ENCODE peak calls at places on chromosomes 12 and 14, in nine cellular contexts. One of them, this sample, is unnamed.

GRCh38 chr14:86038401-86038985 is 508.5 kb downstream of the FLRT2 start:
- DNase-seq in HCT116: no peak
- DNase-seq in trophoblast cell: peak; percentile 36
- DNase-seq in CD8-positive, alpha-beta memory T cell: peak; percentile 3
- DNase-seq in colonic mucosa: peak; percentile 19
- DNase-seq in lower lobe of right lung: peak; percentile 47
- DNase-seq in ovary: no peak
- DNase-seq in transverse colon: peak; percentile 11
- DNase-seq in OCI-LY7: peak; percentile 43
- DNase-seq in this sample: no peak

GRCh38 chr14:51950007-51950406 is 39.3 kb upstream of the RTRAF start:
- DNase-seq in ovary: no peak
- DNase-seq in HCT116: no peak
- DNase-seq in colonic mucosa: no peak
- DNase-seq in CD8-positive, alpha-beta memory T cell: no peak
- DNase-seq in lower lobe of right lung: no peak
- DNase-seq in trophoblast cell: no peak
- DNase-seq in transverse colon: no peak
- DNase-seq in OCI-LY7: no peak
- DNase-seq in this sample: no peak

GRCh38 chr12:2679068-2679815 is 115.5 kb upstream of the FKBP4 start:
- DNase-seq in HCT116: no peak
- DNase-seq in OCI-LY7: no peak
- DNase-seq in trophoblast cell: no peak
- DNase-seq in colonic mucosa: no peak
- DNase-seq in lower lobe of right lung: no peak
- DNase-seq in transverse colon: no peak
- DNase-seq in CD8-positive, alpha-beta memory T cell: no peak
- DNase-seq in ovary: no peak
- DNase-seq in this sample: no peak

GRCh38 chr12:68483592-68484373 is 126.9 kb upstream of the RAP1B start:
- DNase-seq in CD8-positive, alpha-beta memory T cell: no peak
- DNase-seq in OCI-LY7: no peak
- DNase-seq in lower lobe of right lung: no peak
- DNase-seq in transverse colon: no peak
- DNase-seq in colonic mucosa: no peak
- DNase-seq in HCT116: no peak
- DNase-seq in ovary: no peak
- DNase-seq in trophoblast cell: no peak
- DNase-seq in this sample: no peak

GRCh38 chr12:122979908-122980191 is 631 bp upstream of the ARL6IP4 start:
- DNase-seq in lower lobe of right lung: no peak
- DNase-seq in trophoblast cell: no peak
- DNase-seq in ovary: no peak
- DNase-seq in transverse colon: no peak
- DNase-seq in OCI-LY7: peak; percentile 79
- DNase-seq in HCT116: no peak
- DNase-seq in CD8-positive, alpha-beta memory T cell: no peak
- DNase-seq in colonic mucosa: no peak
- DNase-seq in this sample: peak; percentile 20

GRCh38 chr12:58841058-58841798 is 79.1 kb downstream of the LRIG3 start:
- DNase-seq in lower lobe of right lung: peak; percentile 56
- DNase-seq in colonic mucosa: no peak
- DNase-seq in HCT116: no peak
- DNase-seq in ovary: no peak
- DNase-seq in OCI-LY7: no peak
- DNase-seq in CD8-positive, alpha-beta memory T cell: no peak
- DNase-seq in transverse colon: no peak
- DNase-seq in trophoblast cell: no peak
- DNase-seq in this sample: no peak

GRCh38 chr12:16573652-16574077 is 32.3 kb downstream of the LMO3 start:
- DNase-seq in ovary: no peak
- DNase-seq in CD8-positive, alpha-beta memory T cell: no peak
- DNase-seq in transverse colon: peak; percentile 11
- DNase-seq in trophoblast cell: peak; percentile 55
- DNase-seq in lower lobe of right lung: peak; percentile 76
- DNase-seq in OCI-LY7: no peak
- DNase-seq in colonic mucosa: no peak
- DNase-seq in HCT116: no peak
- DNase-seq in this sample: no peak

GRCh38 chr12:53059434-53060063 is 9.7 kb downstream of the TNS2 start:
- DNase-seq in transverse colon: no peak
- DNase-seq in trophoblast cell: no peak
- DNase-seq in HCT116: no peak
- DNase-seq in CD8-positive, alpha-beta memory T cell: no peak
- DNase-seq in ovary: no peak
- DNase-seq in colonic mucosa: no peak
- DNase-seq in OCI-LY7: no peak
- DNase-seq in lower lobe of right lung: peak; percentile 41
- DNase-seq in this sample: no peak

GRCh38 chr12:29148065-29148957 is 767 bp upstream of the FAR2 start:
- DNase-seq in HCT116: no peak
- DNase-seq in OCI-LY7: no peak
- DNase-seq in lower lobe of right lung: peak; percentile 60
- DNase-seq in transverse colon: peak; percentile 71
- DNase-seq in CD8-positive, alpha-beta memory T cell: no peak
- DNase-seq in trophoblast cell: peak; percentile 23
- DNase-seq in ovary: no peak
- DNase-seq in colonic mucosa: peak; percentile 81
- DNase-seq in this sample: no peak
- H3K27ac ChIP-seq in HCT116: peak overlapping the region; percentile 44
- H3K27ac ChIP-seq in OCI-LY7: no peak overlapping the region
- H3K27ac ChIP-seq in lower lobe of right lung: peak overlapping the region; percentile 92
- H3K27ac ChIP-seq in transverse colon: peak overlapping the region; percentile 87
- H3K27ac ChIP-seq in CD8-positive, alpha-beta memory T cell: peak overlapping the region; percentile 63
- H3K27ac ChIP-seq in trophoblast cell: no peak overlapping the region
- H3K27ac ChIP-seq in ovary: no peak overlapping the region
- H3K27ac ChIP-seq in colonic mucosa: peak overlapping the region; percentile 84
- H3K27ac ChIP-seq in this sample: peak overlapping the region; percentile 62

DNA sequence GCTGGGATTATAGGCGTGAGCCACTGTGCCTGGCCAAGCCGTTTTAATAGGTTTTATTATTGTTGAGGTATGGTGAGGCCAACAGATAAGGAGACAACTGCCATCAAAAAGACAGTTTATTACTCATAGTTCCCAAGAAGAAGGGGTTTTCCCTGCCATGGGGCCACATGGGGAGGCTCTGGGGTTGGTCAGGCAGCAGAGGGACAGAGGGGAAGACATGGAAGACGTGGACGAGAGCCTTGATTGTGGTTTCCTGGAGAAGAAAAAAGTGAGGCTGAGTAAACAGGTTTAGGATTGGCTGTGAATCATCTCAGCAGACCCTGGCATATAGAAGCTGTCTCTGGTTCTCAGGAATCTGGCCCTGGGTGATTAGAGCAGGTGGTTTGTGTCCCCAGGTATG is 69.9 kb downstream of the FOXN4 start:
- DNase-seq in OCI-LY7: no peak
- DNase-seq in transverse colon: no peak
- DNase-seq in CD8-positive, alpha-beta memory T cell: no peak
- DNase-seq in trophoblast cell: no peak
- DNase-seq in colonic mucosa: no peak
- DNase-seq in ovary: no peak
- DNase-seq in HCT116: no peak
- DNase-seq in lower lobe of right lung: no peak
- DNase-seq in this sample: no peak
- H3K36me3 ChIP-seq in OCI-LY7: peaks cover 38% of the 10 kb centered on the region
- H3K36me3 ChIP-seq in transverse colon: no peaks in the 10 kb centered on the region
- H3K36me3 ChIP-seq in CD8-positive, alpha-beta memory T cell: peaks cover 6% of the 10 kb centered on the region
- H3K36me3 ChIP-seq in trophoblast cell: no peaks in the 10 kb centered on the region
- H3K36me3 ChIP-seq in colonic mucosa: no peaks in the 10 kb centered on the region
- H3K36me3 ChIP-seq in ovary: no peaks in the 10 kb centered on the region
- H3K36me3 ChIP-seq in HCT116: no peaks in the 10 kb centered on the region
- H3K36me3 ChIP-seq in lower lobe of right lung: peaks cover 94% of the 10 kb centered on the region
- H3K36me3 ChIP-seq in this sample: peaks cover 42% of the 10 kb centered on the region

GRCh38 chr12:98895086-98895651 is 250.1 kb downstream of the APAF1 start:
- DNase-seq in OCI-LY7: no peak
- DNase-seq in lower lobe of right lung: no peak
- DNase-seq in ovary: no peak
- DNase-seq in trophoblast cell: no peak
- DNase-seq in transverse colon: no peak
- DNase-seq in HCT116: no peak
- DNase-seq in CD8-positive, alpha-beta memory T cell: no peak
- DNase-seq in colonic mucosa: no peak
- DNase-seq in this sample: no peak
- H3K4me3 ChIP-seq in OCI-LY7: no peak overlapping the region
- H3K4me3 ChIP-seq in lower lobe of right lung: no peak overlapping the region
- H3K4me3 ChIP-seq in ovary: peak overlapping the region; percentile 30
- H3K4me3 ChIP-seq in trophoblast cell: peak overlapping the region; percentile 49
- H3K4me3 ChIP-seq in transverse colon: peak overlapping the region; percentile 11
- H3K4me3 ChIP-seq in HCT116: no peak overlapping the region
- H3K4me3 ChIP-seq in CD8-positive, alpha-beta memory T cell: no peak overlapping the region
- H3K4me3 ChIP-seq in colonic mucosa: no peak overlapping the region
- H3K4me3 ChIP-seq in this sample: no peak overlapping the region

DNA sequence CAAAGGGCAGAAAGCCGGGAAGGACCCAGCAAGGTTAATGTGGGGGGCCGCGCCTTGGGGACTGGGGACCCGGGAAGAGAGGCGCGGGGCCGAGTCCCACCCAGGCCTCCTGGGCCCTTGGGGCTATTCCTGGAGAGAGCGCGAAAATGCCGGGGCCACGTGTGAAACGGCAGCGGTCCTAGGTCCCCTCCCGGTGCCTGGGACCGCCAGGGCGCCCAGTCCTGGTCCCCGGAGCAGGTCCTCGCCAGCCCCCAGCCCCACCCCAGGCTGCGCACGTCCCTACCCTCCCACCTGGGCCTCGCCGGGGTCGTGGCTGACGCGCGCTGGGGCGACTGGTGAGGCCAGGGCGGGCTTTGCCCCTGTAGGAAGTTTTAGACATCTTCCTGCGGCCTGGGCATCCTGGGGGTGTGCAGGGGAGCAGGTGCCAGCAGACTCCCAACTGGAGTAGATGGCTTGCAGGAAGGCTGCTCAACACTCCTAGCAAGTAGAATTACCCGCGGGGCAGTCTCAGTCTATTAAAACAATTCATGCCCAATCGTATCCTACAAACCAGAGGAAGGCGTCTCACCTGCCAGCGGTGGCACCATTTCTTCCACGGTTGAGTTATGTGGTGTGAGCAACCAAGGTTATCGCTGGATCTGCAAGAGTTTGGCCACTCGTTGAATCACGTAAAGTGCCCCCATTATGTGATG is 759 bp downstream of the FAR2 start:
- DNase-seq in OCI-LY7: no peak
- DNase-seq in CD8-positive, alpha-beta memory T cell: no peak
- DNase-seq in ovary: no peak
- DNase-seq in lower lobe of right lung: no peak
- DNase-seq in trophoblast cell: no peak
- DNase-seq in HCT116: no peak
- DNase-seq in transverse colon: peak; percentile 38
- DNase-seq in colonic mucosa: peak; percentile 61
- DNase-seq in this sample: no peak
- H3K27ac ChIP-seq in OCI-LY7: no peak overlapping the region
- H3K27ac ChIP-seq in CD8-positive, alpha-beta memory T cell: no peak overlapping the region
- H3K27ac ChIP-seq in ovary: no peak overlapping the region
- H3K27ac ChIP-seq in lower lobe of right lung: peak overlapping the region; percentile 92
- H3K27ac ChIP-seq in trophoblast cell: no peak overlapping the region
- H3K27ac ChIP-seq in HCT116: peak overlapping the region; percentile 44
- H3K27ac ChIP-seq in transverse colon: peak overlapping the region; percentile 87
- H3K27ac ChIP-seq in colonic mucosa: peak overlapping the region; percentile 84
- H3K27ac ChIP-seq in this sample: peak overlapping the region; percentile 62

DNA sequence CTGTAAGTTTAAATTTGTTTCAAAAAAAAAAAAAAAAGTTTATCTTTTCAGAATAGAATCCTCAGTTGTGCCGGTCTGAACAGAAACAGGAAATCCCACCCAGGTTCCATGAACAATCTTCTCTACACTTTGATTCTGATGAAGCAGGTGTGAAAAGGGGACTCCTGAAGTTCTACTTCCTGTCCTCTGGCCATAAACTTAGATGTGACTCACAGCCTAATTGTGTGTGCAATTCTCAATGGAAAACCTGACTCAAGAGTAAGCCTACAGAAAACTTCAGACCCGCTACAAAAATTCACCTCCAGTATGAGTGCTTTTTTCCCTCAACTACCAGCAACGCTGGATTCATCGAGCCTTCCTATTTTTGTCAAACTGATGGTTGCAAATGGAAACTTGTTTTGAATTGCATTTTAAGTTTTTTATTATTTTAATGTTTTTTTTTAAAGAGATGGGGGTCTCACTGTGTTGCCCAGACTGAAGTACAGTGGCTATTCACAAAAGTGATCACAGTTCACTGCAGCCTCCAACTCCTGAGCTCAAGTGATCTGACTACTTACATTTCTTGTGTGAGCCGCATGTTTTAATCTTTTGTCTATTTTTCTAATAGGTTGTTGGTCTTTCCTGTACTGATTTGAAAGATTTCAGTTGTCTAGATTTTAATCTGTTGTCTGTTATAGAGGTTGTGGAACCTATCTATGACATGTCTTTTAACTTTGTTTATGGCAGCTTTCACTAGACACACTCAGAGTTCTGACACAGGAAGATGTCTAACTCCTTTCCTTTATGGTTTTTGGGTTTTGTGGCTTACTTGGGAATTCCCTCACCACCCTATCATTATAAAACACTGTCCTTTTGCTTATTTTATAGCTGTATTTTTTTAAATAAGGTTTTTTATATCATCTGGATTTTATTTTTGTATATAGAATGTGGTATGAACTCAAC is 37.6 kb downstream of the ATG14 start:
- DNase-seq in ovary: no peak
- DNase-seq in HCT116: peak; percentile 40
- DNase-seq in OCI-LY7: peak; percentile 5
- DNase-seq in colonic mucosa: no peak
- DNase-seq in CD8-positive, alpha-beta memory T cell: peak; percentile 49
- DNase-seq in lower lobe of right lung: no peak
- DNase-seq in trophoblast cell: peak; percentile 75
- DNase-seq in transverse colon: no peak
- DNase-seq in this sample: no peak
- H3K36me3 ChIP-seq in ovary: no peaks in the 10 kb centered on the region
- H3K36me3 ChIP-seq in HCT116: peaks cover 2% of the 10 kb centered on the region
- H3K36me3 ChIP-seq in OCI-LY7: peaks cover 16% of the 10 kb centered on the region
- H3K36me3 ChIP-seq in colonic mucosa: peaks cover 7% of the 10 kb centered on the region
- H3K36me3 ChIP-seq in CD8-positive, alpha-beta memory T cell: no peaks in the 10 kb centered on the region
- H3K36me3 ChIP-seq in lower lobe of right lung: peaks cover 58% of the 10 kb centered on the region
- H3K36me3 ChIP-seq in trophoblast cell: peaks cover 7% of the 10 kb centered on the region
- H3K36me3 ChIP-seq in transverse colon: no peaks in the 10 kb centered on the region
- H3K36me3 ChIP-seq in this sample: peaks cover 26% of the 10 kb centered on the region